ENCODE peak calls at places on chromosomes 3 and 15, in seven cellular contexts. G is cardiac muscle cell, X is psoas muscle, V is right atrium auricular region, A is adrenal gland, K is thyroid gland, M is AG04450. J is an unnamed sample.

GRCh38 chr3:58567251-58567515 is 10.0 kb downstream of the FAM107A start:
- DNase-seq in G (no peak), X (no peak), V (peak), A (no peak), K (no peak), M (no peak), J (no peak)

GRCh38 chr15:68154923-68155559 is 50.1 kb downstream of the CALML4 start:
- DNase-seq in G (peak), X (no peak), V (no peak), A (peak), K (peak), M (peak), J (peak)

GRCh38 chr15:50487287-50487686 is 59.2 kb downstream of the USP50 start:
- DNase-seq in G (peak), X (no peak), V (no peak), A (no peak), K (no peak), M (no peak), J (no peak)

GRCh38 chr15:58758141-58758540 is 8.6 kb upstream of the ADAM10 start:
- DNase-seq in G (peak), X (no peak), V (no peak), A (no peak), K (no peak), M (no peak), J (no peak)

GRCh38 chr15:70137975-70138374 is 40.3 kb upstream of the TLE3 start:
- DNase-seq in G (no peak), X (no peak), V (no peak), A (no peak), K (no peak), M (no peak), J (no peak)

GRCh38 chr15:41032079-41032328 is 78.7 kb downstream of the CHAC1 start:
- DNase-seq in G (no peak), X (no peak), V (no peak), A (no peak), K (no peak), M (no peak), J (no peak)

GRCh38 chr3:36219398-36219797 is 160.9 kb upstream of the STAC start:
- DNase-seq in G (no peak), X (no peak), V (no peak), A (no peak), K (no peak), M (no peak), J (peak)

GRCh38 chr15:26065723-26066122 is 202.6 kb upstream of the ATP10A start:
- DNase-seq in G (no peak), X (no peak), V (no peak), A (no peak), K (no peak), M (no peak), J (no peak)

GRCh38 chr3:129120254-129121004 is 1.2 kb downstream of the RAB43 start:
- DNase-seq in G (peak), X (peak), V (peak), A (peak), K (peak), M (peak), J (peak)

GRCh38 chr15:101351736-101352135 is 56.7 kb upstream of the SNRPA1 start:
- DNase-seq in G (no peak), X (no peak), V (no peak), A (no peak), K (no peak), M (no peak), J (no peak)

GRCh38 chr3:51588724-51589123 is 50.2 kb downstream of the RAD54L2 start:
- DNase-seq in G (no peak), X (no peak), V (no peak), A (no peak), K (no peak), M (no peak), J (no peak)

GRCh38 chr3:179929091-179929529 is 107.6 kb downstream of the PEX5L start:
- DNase-seq in G (peak), X (peak), V (no peak), A (peak), K (peak), M (peak), J (peak)

GRCh38 chr3:125313060-125313635 is 62.0 kb downstream of the ZNF148 start:
- DNase-seq in G (no peak), X (no peak), V (no peak), A (no peak), K (no peak), M (no peak), J (no peak)

GRCh38 chr3:24460974-24461373 is 33.7 kb downstream of the THRB start:
- DNase-seq in G (no peak), X (no peak), V (no peak), A (no peak), K (no peak), M (no peak), J (no peak)

GRCh38 chr3:177905173-177905894 is 630.9 kb upstream of the KCNMB2 start:
- DNase-seq in G (peak), X (no peak), V (no peak), A (no peak), K (peak), M (peak), J (no peak)

GRCh38 chr3:66303556-66303955 is 82.8 kb downstream of the SLC25A26 start:
- DNase-seq in G (no peak), X (no peak), V (no peak), A (no peak), K (no peak), M (no peak), J (no peak)

GRCh38 chr3:127847236-127847720 is 25.0 kb upstream of the MGLL start:
- DNase-seq in G (no peak), X (no peak), V (no peak), A (no peak), K (no peak), M (no peak), J (no peak)

GRCh38 chr15:99424978-99425665 is 140.7 kb upstream of the MEF2A start:
- DNase-seq in G (peak), X (peak), V (peak), A (peak), K (no peak), M (peak), J (peak)

GRCh38 chr3:184582583-184582982 is 21.0 kb downstream of the EPHB3 start:
- DNase-seq in G (peak), X (peak), V (peak), A (peak), K (peak), M (no peak), J (peak)

GRCh38 chr3:157099337-157100078 is 60.4 kb downstream of the CCNL1 start:
- DNase-seq in G (peak), X (no peak), V (no peak), A (no peak), K (no peak), M (no peak), J (no peak)

GRCh38 chr15:94346272-94346671 is 114.9 kb downstream of the MCTP2 start:
- DNase-seq in G (peak), X (no peak), V (no peak), A (no peak), K (no peak), M (no peak), J (no peak)

GRCh38 chr15:66912001-66912400 is 153.4 kb upstream of the SMAD3 start:
- DNase-seq in G (no peak), X (no peak), V (no peak), A (peak), K (no peak), M (no peak), J (no peak)

GRCh38 chr15:60763668-60764067 is 284.7 kb upstream of the ICE2 start:
- DNase-seq in G (no peak), X (no peak), V (no peak), A (no peak), K (no peak), M (no peak), J (no peak)

GRCh38 chr3:96331341-96331740 is 483.1 kb upstream of the EPHA6 start:
- DNase-seq in G (no peak), X (no peak), V (no peak), A (no peak), K (no peak), M (no peak), J (peak)

GRCh38 chr15:25508369-25509002 is 69.7 kb upstream of the UBE3A start:
- DNase-seq in G (peak), X (no peak), V (no peak), A (peak), K (no peak), M (peak), J (no peak)

GRCh38 chr3:154151969-154152368 is 30.8 kb downstream of the ARHGEF26 start:
- DNase-seq in G (peak), X (no peak), V (no peak), A (no peak), K (no peak), M (peak), J (peak)

GRCh38 chr15:68635142-68635541 is 56.3 kb downstream of the CORO2B start:
- DNase-seq in G (no peak), X (no peak), V (no peak), A (no peak), K (peak), M (no peak), J (no peak)

GRCh38 chr3:188664795-188665194 is 507.0 kb upstream of the TPRG1 start:
- DNase-seq in G (peak), X (no peak), V (no peak), A (no peak), K (no peak), M (no peak), J (no peak)

GRCh38 chr3:53146319-53146868 is 14.6 kb upstream of the PRKCD start:
- DNase-seq in G (no peak), X (no peak), V (no peak), A (no peak), K (no peak), M (no peak), J (no peak)

DNA sequence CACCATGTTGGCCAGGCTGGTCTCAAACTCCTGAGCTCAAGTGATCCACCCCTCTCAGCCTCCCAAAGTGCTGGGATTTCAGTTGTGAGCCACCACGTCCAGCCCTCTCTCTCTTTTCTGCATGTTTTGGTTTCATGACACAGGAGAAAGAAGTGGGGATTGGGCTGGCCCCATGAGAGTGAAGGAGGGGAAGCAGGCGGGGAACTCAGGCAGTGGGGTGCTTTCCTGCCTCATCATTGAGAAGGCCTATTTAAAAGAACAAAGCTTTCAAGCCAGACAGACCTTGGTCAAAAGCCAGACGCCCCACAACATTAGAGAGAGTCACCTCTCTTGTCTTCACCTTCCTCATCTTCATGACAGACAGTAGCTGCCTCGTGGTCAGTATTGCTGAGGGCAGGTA is 15.9 kb downstream of the PSTPIP1 start:
- DNase-seq in G (no peak), X (peak), V (no peak), A (no peak), K (no peak), M (no peak), J (no peak)
- H3K27ac ChIP-seq in G (no peak), X (no peak), V (no peak), A (no peak), K (no peak), M (no peak), J (no peak)

DNA sequence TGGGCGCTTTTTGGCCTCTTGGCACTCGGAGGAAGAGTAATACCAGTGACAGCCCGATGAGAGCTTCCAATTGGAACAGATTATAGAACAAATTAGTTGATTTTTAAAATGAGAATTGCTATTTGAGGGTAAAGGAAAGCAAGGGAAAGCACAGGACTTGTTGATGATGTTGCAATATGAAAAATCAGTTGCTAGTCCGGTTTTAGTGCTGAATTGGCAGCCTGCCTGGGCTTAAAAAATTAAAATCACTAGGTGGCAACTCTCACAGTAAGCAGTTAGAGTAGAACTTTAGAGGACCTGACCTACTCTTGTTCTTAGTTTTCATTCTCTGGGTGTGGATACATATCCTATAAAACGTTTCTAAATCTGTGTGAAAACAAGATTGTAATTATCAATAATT is 2.1 kb upstream of the SCAANT1 start:
- DNase-seq in G (peak), X (no peak), V (peak), A (peak), K (peak), M (no peak), J (no peak)
- TF ChIP-seq CTCF in G (peak), X (no peak), V (no peak), A (no peak), K (no peak), M (no peak), J (peak)

GRCh38 chr3:123344175-123344908 is 104.5 kb downstream of the ADCY5 start:
- DNase-seq in G (peak), X (no peak), V (no peak), A (peak), K (no peak), M (no peak), J (no peak)
- H3K27ac ChIP-seq in G (peak), X (no peak), V (peak), A (no peak), K (no peak), M (no peak), J (no peak)

DNA sequence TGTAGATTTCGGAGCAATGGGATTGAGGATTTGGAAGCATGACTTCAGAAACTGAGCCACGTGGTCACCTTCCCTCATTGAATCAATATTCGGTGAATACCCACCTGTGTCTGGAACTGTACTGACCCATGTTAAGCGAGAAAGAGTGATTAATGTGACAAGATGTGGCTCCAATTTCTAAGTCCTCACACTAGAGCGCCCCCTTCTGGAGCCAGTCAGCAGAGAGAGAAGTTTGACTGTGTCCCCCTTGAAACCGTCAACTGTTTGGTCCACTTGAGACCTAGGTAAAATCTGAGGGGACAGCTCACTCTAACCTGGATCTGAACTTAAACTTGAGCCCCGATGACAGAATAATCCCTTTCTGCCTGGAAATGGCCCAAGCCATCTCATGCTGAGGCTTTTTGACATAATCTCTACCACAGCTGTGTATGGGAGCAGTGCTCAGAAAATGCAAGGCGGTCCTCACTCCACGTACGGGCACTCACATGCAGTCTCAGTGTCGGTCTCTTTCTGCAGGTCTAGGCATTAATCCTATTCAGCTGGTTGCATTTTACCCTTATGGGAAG is 47.8 kb upstream of the LIMD1 start:
- DNase-seq in G (no peak), X (no peak), V (no peak), A (no peak), K (no peak), M (no peak), J (no peak)
- TF ChIP-seq CTCF in G (peak), X (peak), V (no peak), A (no peak), K (no peak), M (peak), J (peak)

GRCh38 chr3:4493931-4494806 is 1.0 kb downstream of the ITPR1 start:
- DNase-seq in G (peak), X (no peak), V (peak), A (peak), K (peak), M (no peak), J (peak)

GRCh38 chr3:4493008-4493930 is at the start of gene ITPR1:
- DNase-seq in G (peak), X (peak), V (peak), A (peak), K (peak), M (peak), J (peak)

GRCh38 chr3:4491873-4492239 is 1.3 kb upstream of the ITPR1 start:
- DNase-seq in G (no peak), X (no peak), V (no peak), A (no peak), K (no peak), M (no peak), J (no peak)

GRCh38 chr3:4494807-4495200 is 1.7 kb downstream of the ITPR1 start:
- DNase-seq in G (no peak), X (no peak), V (no peak), A (no peak), K (no peak), M (no peak), J (no peak)

GRCh38 chr3:4492240-4493007 is 724 bp upstream of the ITPR1 start:
- DNase-seq in G (peak), X (peak), V (peak), A (peak), K (peak), M (no peak), J (peak)
- H3K27ac ChIP-seq in G (peak), X (peak), V (peak), A (peak), K (peak), M (peak), J (peak)

DNA sequence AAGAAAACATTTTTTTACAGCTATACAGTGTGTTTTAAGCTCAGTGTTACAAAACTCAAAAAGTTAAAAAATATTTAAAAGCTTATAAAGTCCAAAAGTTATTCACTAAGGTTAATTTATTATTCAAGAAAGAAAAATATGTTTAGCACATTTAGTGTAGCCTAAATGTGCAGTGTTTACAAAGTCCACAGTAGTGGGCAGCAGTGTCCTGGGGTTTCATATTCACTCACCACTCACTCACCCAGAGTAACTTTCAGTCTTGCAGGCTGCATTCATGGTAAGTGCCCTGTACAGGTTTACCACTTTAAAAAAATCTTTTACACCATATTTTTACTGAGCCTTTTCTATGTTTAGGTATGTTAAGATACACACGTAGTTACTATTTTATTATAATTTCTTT is 300.2 kb upstream of the TRIM42 start:
- DNase-seq in G (no peak), X (no peak), V (no peak), A (no peak), K (no peak), M (no peak), J (no peak)
- TF ChIP-seq CTCF in G (no peak), X (no peak), V (no peak), A (peak), K (no peak), M (no peak), J (no peak)

DNA sequence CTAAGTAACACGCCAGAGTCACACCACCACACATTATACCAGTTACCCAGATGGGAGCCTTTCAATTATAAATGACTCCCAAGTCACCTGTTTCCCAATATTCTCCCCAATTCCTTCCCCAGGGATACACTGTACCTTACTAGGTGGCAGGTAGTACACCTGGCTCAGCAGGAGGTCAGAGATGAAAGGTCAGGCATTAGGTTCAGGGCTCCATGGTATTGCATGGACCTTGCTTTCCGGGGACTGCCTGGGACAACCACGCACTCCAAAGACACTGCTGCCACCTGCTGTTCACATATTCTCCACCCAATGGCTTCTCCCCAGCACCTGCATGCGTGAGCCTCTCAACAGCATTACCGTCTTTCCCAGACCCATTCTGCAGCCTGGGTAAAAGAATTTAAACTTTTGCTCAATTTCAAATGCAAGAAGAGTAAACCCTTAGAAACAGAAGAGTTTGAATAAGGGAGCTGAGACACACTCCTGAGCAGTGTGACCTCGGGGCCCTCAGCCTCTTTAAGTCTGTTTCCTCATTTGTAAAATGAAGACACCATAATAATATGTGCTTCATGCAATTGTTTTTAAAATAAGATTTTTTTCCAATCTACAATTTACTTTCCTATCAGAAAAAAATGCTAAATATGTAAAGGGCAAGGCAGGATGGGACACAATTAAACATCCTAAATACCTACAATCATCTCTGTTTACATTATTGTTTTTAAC is 28.0 kb upstream of the LACTB start:
- DNase-seq in G (peak), X (peak), V (peak), A (peak), K (peak), M (peak), J (peak)
- H3K27ac ChIP-seq in G (peak), X (no peak), V (no peak), A (no peak), K (no peak), M (peak), J (no peak)

DNA sequence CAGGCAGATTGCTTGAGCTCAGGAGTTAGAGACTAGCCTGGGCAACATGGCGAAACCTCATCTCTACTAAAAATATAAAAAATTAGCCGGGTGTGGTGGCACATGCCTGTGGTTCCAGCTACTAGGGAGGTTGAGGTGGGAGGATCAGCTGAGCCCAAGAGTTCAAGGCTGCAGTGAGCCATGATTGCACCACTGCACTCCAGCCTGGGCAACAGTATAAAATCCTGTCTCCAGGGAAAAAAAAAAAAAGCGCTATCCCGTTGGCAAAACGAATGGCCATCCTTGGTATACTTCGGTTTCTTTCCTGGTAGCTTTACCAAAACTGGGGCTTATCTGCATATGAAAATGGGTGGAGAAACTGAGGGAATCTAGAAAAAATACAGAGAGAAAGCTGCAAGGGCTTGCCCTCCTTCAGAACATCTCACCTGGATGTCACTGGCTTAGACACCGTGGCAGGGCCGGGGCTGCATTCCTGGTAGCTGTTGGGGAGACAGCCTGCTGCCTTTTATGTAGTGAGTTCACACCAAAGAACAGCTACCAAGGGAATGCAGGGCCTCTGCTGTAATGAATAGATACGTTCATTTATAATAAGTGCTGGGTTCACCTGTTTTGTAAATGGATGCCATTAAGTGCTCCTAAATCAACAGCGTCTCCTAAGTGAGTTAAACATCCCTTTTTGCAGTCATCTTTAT is 96.0 kb downstream of the IQSEC1 start:
- DNase-seq in G (no peak), X (no peak), V (no peak), A (no peak), K (no peak), M (no peak), J (no peak)
- TF ChIP-seq CTCF in G (no peak), X (no peak), V (no peak), A (no peak), K (no peak), M (no peak), J (no peak)